ENCODE peak calls at places on chromosomes 5 and 9, in nine cellular contexts. I, V, C, U, A, M, F, H and D are unnamed samples.

GRCh38 chr5:158175664-158176507 is 316.9 kb upstream of the CLINT1 start:
- DNase-seq in I (peak; percentile 14), V (no peak), C (no peak), U (no peak), A (no peak), M (no peak), F (no peak), H (no peak), D (no peak)

GRCh38 chr9:79577969-79578723 is 6.4 kb downstream of the TLE4 start:
- DNase-seq in I (no peak), V (no peak), C (peak; percentile 36), U (no peak), A (no peak), M (no peak), F (no peak), H (no peak), D (no peak)

GRCh38 chr5:78361226-78361993 is 993 bp downstream of the SCAMP1 start:
- DNase-seq in I (no peak), V (peak; percentile 54), C (peak; percentile 26), U (no peak), A (peak; percentile 7), M (peak; percentile 84), F (peak; percentile 63), H (no peak), D (no peak)

GRCh38 chr5:133259199-133259997 is 207.6 kb downstream of the HSPA4 start:
- DNase-seq in I (no peak), V (no peak), C (no peak), U (no peak), A (no peak), M (no peak), F (no peak), H (no peak), D (no peak)

GRCh38 chr9:103928452-103928851 is 165.7 kb upstream of the SMC2 start:
- DNase-seq in I (no peak), V (no peak), C (no peak), U (no peak), A (no peak), M (peak; percentile 1), F (no peak), H (no peak), D (no peak)

GRCh38 chr5:472656-473343 is 29.8 kb downstream of the EXOC3 start:
- DNase-seq in I (peak; percentile 59), V (peak; percentile 96), C (peak; percentile 59), U (peak; percentile 79), A (peak; percentile 94), M (peak; percentile 72), F (peak; percentile 75), H (peak; percentile 96), D (peak; percentile 17)

GRCh38 chr9:84781431-84781830 is 111.9 kb downstream of the NTRK2 start:
- DNase-seq in I (no peak), V (no peak), C (no peak), U (no peak), A (peak; percentile 12), M (peak; percentile 2), F (no peak), H (no peak), D (no peak)

GRCh38 chr9:15642369-15642962 is 89.6 kb downstream of the CCDC171 start:
- DNase-seq in I (no peak), V (peak; percentile 11), C (peak; percentile 28), U (peak; percentile 35), A (no peak), M (peak; percentile 60), F (no peak), H (no peak), D (peak; percentile 7)

GRCh38 chr5:173458819-173459218 is 130.6 kb upstream of the STC2 start:
- DNase-seq in I (no peak), V (no peak), C (peak; percentile 44), U (no peak), A (no peak), M (peak; percentile 81), F (no peak), H (no peak), D (no peak)

GRCh38 chr5:35859101-35859661 is 2.5 kb downstream of the IL7R start:
- DNase-seq in I (no peak), V (no peak), C (peak; percentile 36), U (no peak), A (no peak), M (no peak), F (no peak), H (no peak), D (no peak)

GRCh38 chr9:97562542-97562941 is 61.1 kb downstream of the TMOD1 start:
- DNase-seq in I (no peak), V (no peak), C (no peak), U (no peak), A (no peak), M (peak; percentile 5), F (peak; percentile 58), H (no peak), D (no peak)

GRCh38 chr9:79929285-79929684 is 357.5 kb downstream of the TLE4 start:
- DNase-seq in I (no peak), V (no peak), C (no peak), U (no peak), A (no peak), M (no peak), F (no peak), H (no peak), D (no peak)

GRCh38 chr5:143537056-143537455 is 133.6 kb upstream of the NR3C1 start:
- DNase-seq in I (no peak), V (no peak), C (no peak), U (no peak), A (no peak), M (no peak), F (no peak), H (no peak), D (no peak)

GRCh38 chr9:83066771-83067170 is 3.8 kb upstream of the RASEF start:
- DNase-seq in I (no peak), V (no peak), C (peak; percentile 82), U (no peak), A (no peak), M (peak; percentile 95), F (no peak), H (no peak), D (peak; percentile 80)

GRCh38 chr5:165526357-165526756 is 2020.9 kb downstream of the MAT2B start:
- DNase-seq in I (no peak), V (no peak), C (no peak), U (no peak), A (no peak), M (no peak), F (no peak), H (no peak), D (no peak)

GRCh38 chr9:89185980-89186379 is 7.4 kb upstream of the SHC3 start:
- DNase-seq in I (no peak), V (no peak), C (no peak), U (no peak), A (peak; percentile 73), M (peak; percentile 40), F (no peak), H (no peak), D (no peak)